ENCODE peak calls at places on chromosome 16, in four cellular contexts. M is transverse colon, K is lower leg skin, H is A549. I is an unnamed sample.
A peak's percentile ranks its signal among the peaks of the same experiment; 100 is the strongest.

GRCh38 chr16:58456193-58456592 is 43.8 kb upstream of the NDRG4 start:
- DNase-seq in M (no peak), K (no peak), H (peak; percentile 80), I (no peak)

GRCh38 chr16:69724981-69725479 is 1.3 kb downstream of the NQO1 start:
- DNase-seq in M (no peak), K (peak; percentile 52), H (no peak), I (no peak)

GRCh38 chr16:86931410-86931941 is 353.1 kb downstream of the FOXL1 start:
- DNase-seq in M (no peak), K (no peak), H (no peak), I (peak; percentile 84)

GRCh38 chr16:89150090-89150835 is 21.3 kb upstream of the CDH15 start:
- DNase-seq in M (no peak), K (no peak), H (no peak), I (no peak)

GRCh38 chr16:2968368-2968737 is 795 bp upstream of the PAQR4 start:
- DNase-seq in M (peak; percentile 42), K (no peak), H (no peak), I (no peak)

GRCh38 chr16:20868890-20869289 is 31.3 kb downstream of the DCUN1D3 start:
- DNase-seq in M (peak; percentile 88), K (peak; percentile 96), H (peak; percentile 45), I (peak; percentile 94)

GRCh38 chr16:29925805-29926674 is at the start of gene KCTD13:
- DNase-seq in M (peak; percentile 89), K (peak; percentile 97), H (peak; percentile 77), I (peak; percentile 89)

GRCh38 chr16:20359997-20360396 is 7.5 kb upstream of the UMOD start:
- DNase-seq in M (no peak), K (no peak), H (no peak), I (no peak)

DNA sequence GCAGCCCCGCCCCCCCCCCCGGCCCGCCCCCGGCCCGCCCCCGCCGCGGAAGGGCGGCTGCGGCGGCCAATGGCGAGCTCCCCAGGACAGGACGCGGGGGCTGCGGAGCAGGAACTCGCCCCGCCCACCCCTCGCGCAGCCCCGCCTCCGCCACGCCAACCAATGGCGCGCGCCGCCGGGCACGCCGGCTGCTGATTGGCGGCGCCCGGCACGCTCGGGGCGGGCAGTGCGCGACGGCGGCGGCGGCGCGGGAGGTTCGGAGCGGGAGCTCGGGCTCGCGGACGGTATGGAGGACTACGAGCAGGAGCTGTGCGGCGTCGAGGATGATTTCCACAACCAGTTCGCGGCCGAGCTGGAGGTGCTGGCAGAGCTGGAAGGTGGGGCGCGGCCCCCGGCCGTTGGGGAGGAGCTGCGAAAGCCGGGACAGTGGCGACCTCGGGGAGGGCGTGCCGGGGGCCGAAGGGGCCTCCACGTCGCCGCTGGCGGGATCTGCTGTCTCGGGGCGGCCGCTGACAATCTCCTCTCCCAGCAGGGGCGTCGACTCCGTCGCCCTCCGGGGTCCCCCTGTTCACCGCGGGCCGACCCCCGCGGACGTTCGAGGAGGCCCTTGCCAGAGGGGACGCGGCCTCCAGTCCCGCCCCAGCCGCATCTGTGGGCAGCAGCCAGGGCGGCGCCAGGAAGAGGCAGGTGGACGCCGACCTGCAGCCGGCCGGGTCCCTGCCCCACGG is at the start of gene CHTF18:
- DNase-seq in M (peak; percentile 94), K (peak; percentile 98), H (peak; percentile 92), I (peak; percentile 93)
- TF ChIP-seq POLR2A in M (no peak), K (no peak), H (peak; percentile 63), I (no peak)

GRCh38 chr16:52751035-52751434 is 204.1 kb upstream of the TOX3 start:
- DNase-seq in M (no peak), K (peak; percentile 0), H (no peak), I (no peak)
- TF ChIP-seq POLR2A in M (no peak), K (no peak), H (no peak), I (no peak)

GRCh38 chr16:73036074-73036826 is 11.7 kb downstream of the ZFHX3 start:
- DNase-seq in M (no peak), K (no peak), H (no peak), I (no peak)
- TF ChIP-seq POLR2A in M (no peak), K (no peak), H (no peak), I (no peak)

DNA sequence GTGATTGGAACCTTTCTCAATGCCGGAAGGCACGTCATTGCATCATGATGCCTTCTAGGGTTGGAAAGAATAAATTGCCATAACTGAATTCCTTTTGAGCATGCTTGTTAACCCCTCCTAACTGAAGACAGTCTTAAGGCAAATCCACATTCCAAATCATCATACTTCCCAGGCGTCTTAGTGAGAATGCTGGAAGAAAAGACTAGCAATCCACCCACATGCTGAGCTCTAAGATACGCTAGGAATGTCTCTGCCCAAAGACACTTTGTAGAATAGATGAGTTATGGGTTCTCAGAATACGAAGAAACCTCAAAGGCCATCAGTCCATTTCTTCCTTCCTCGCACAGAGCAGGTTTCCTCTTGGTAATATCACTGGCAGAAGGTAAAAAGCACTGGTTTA is 486.5 kb downstream of the HS3ST4 start:
- DNase-seq in M (no peak), K (no peak), H (no peak), I (no peak)
- TF ChIP-seq POLR2A in M (no peak), K (no peak), H (no peak), I (no peak)

GRCh38 chr16:23452572-23453337 is at the start of gene COG7:
- DNase-seq in M (peak; percentile 90), K (peak; percentile 97), H (peak; percentile 89), I (peak; percentile 93)
- TF ChIP-seq POLR2A in M (peak; percentile 41), K (no peak), H (peak; percentile 65), I (no peak)

GRCh38 chr16:67029249-67030096 is 524 bp downstream of the CBFB start:
- DNase-seq in M (peak; percentile 69), K (peak; percentile 93), H (peak; percentile 45), I (peak; percentile 70)
- TF ChIP-seq POLR2A in M (peak; percentile 53), K (no peak), H (peak; percentile 18), I (no peak)

DNA sequence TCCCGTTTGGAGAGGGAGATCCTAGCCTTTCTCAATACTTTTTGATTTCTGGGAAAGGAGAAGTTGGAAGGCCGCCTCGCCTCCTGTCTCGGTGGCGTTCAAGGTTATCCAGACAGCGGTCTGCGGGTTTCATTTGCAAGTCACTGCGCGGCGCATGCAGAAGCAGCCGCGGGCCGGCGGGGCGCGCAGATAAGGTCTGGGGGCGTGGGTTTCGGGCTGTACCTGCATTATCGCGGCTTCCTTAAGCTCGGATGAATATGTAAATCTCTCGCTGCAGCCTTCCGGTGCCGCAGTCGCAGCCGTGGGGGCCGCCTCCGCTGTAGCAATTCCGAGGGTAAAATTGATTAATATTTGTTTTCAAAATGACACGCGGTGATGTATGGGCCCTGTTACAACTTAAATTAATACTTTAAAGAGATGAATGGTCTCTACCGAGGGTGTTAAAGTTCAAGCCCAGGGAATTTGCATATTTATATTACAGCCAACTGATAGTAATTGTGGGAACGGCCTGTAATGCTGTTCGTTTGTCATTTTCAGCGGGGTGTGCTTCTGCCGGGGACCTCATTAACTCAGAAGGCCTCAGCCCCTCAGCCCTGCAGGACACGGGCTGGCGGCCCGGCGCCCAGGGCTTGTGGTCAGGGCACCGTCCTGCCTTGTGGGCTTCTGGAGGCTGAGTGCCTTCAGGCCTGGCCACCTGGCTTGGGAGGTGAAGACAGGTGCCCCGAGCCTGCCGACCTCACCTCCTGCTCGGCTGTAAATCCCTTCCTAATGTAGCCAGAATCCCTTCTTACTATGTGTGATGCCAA is 99.4 kb downstream of the CYLD start:
- DNase-seq in M (no peak), K (peak; percentile 81), H (no peak), I (no peak)
- TF ChIP-seq POLR2A in M (no peak), K (no peak), H (no peak), I (no peak)

GRCh38 chr16:68529931-68530667 is 9.0 kb upstream of the ZFP90 start:
- DNase-seq in M (peak; percentile 93), K (peak; percentile 98), H (peak; percentile 91), I (peak; percentile 90)
- TF ChIP-seq POLR2A in M (no peak), K (no peak), H (peak; percentile 55), I (no peak)

I was measured in heart left ventricle.